ENCODE peak calls at places on chromosomes 2 and 18, in four cellular contexts. One of them, this sample, is unnamed.

GRCh38 chr2:42979416-42979869 is 187.1 kb upstream of the HAAO start:
- DNase-seq in transverse colon: peak
- DNase-seq in IMR-90: no peak
- DNase-seq in suprapubic skin: no peak
- DNase-seq in this sample: no peak

GRCh38 chr2:178287652-178288344 is 93.5 kb downstream of the OSBPL6 start:
- DNase-seq in IMR-90: no peak
- DNase-seq in transverse colon: no peak
- DNase-seq in suprapubic skin: no peak
- DNase-seq in this sample: no peak

GRCh38 chr2:96402591-96402990 is 67.0 kb downstream of the NCAPH start:
- DNase-seq in suprapubic skin: no peak
- DNase-seq in transverse colon: no peak
- DNase-seq in IMR-90: no peak
- DNase-seq in this sample: no peak

GRCh38 chr2:163205696-163206267 is 367.2 kb upstream of the KCNH7 start:
- DNase-seq in transverse colon: no peak
- DNase-seq in suprapubic skin: no peak
- DNase-seq in IMR-90: no peak
- DNase-seq in this sample: no peak

GRCh38 chr2:97722227-97722626 is 8.9 kb downstream of the ZAP70 start:
- DNase-seq in transverse colon: no peak
- DNase-seq in suprapubic skin: no peak
- DNase-seq in IMR-90: no peak
- DNase-seq in this sample: no peak

GRCh38 chr18:52288403-52289004 is 51.5 kb upstream of the DCC start:
- DNase-seq in IMR-90: no peak
- DNase-seq in suprapubic skin: no peak
- DNase-seq in transverse colon: peak
- DNase-seq in this sample: peak

GRCh38 chr18:11020867-11021414 is 128.4 kb downstream of the PIEZO2 start:
- DNase-seq in suprapubic skin: no peak
- DNase-seq in transverse colon: no peak
- DNase-seq in IMR-90: peak
- DNase-seq in this sample: no peak

GRCh38 chr2:37671013-37671815 is at the start of gene CDC42EP3:
- DNase-seq in IMR-90: no peak
- DNase-seq in suprapubic skin: peak
- DNase-seq in transverse colon: peak
- DNase-seq in this sample: peak

DNA sequence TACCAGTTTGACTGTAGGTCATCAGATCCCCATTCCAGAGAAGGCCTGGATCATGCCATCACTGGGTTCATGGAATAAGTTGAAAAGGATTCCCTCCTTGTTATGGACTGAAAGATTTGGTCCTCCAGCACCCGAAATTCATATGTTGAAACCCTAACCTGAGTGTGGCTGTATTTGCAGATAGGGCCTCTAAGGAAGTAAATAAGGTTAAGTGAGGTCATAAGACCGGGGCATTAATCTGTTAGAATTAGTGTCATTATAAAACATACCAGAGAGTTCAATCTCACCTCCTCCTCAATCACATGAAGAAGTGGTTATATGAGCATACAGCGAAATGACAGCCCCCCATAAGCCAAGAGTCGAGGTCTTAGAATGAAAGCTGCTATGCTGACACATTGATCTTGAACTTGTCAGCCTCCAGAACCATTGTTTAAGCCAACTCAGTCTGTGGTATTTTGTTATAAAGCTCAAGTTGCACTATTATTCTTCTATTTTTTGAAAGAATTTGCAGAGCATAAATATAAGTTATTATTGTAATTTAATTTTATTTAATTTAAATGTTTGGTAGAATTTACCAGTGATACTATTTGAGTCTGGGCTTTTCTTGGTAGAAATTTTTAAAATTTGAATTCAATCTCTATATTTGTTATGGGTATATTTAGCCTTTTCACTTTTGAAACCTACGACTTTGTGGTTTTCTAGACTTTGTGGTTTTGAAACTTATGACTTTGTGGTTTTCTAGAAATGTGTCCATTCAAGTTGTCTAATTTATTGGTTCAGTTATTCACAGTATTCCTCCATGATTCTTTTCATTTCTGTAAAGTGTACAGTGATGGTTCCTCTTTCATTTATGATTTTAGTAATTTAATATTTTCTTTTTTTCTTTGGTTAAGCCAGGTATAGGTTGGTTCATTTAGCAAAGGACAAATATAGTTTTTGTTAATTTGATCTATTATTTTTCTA is 1206.7 kb upstream of the CDH2 start:
- DNase-seq in transverse colon: no peak
- DNase-seq in suprapubic skin: no peak
- DNase-seq in IMR-90: peak
- DNase-seq in this sample: no peak
- H3K4me3 ChIP-seq in transverse colon: no peak
- H3K4me3 ChIP-seq in suprapubic skin: no peak
- H3K4me3 ChIP-seq in IMR-90: no peak
- H3K4me3 ChIP-seq in this sample: no peak

GRCh38 chr18:76805221-76805620 is 17.1 kb upstream of the ZNF236 start:
- DNase-seq in transverse colon: no peak
- DNase-seq in IMR-90: peak
- DNase-seq in suprapubic skin: no peak
- DNase-seq in this sample: peak
- TF ChIP-seq CTCF in transverse colon: no peak
- TF ChIP-seq CTCF in IMR-90: peak
- TF ChIP-seq CTCF in suprapubic skin: no peak
- TF ChIP-seq CTCF in this sample: peak

GRCh38 chr2:11410101-11410500 is 55.9 kb downstream of the E2F6 start:
- DNase-seq in suprapubic skin: no peak
- DNase-seq in IMR-90: no peak
- DNase-seq in transverse colon: no peak
- DNase-seq in this sample: no peak

GRCh38 chr2:11409184-11409959 is 56.6 kb downstream of the E2F6 start:
- DNase-seq in IMR-90: no peak
- DNase-seq in transverse colon: no peak
- DNase-seq in suprapubic skin: no peak
- DNase-seq in this sample: no peak

GRCh38 chr2:11411768-11412448 is 54.1 kb downstream of the E2F6 start:
- DNase-seq in suprapubic skin: no peak
- DNase-seq in transverse colon: peak
- DNase-seq in IMR-90: peak
- DNase-seq in this sample: peak

GRCh38 chr2:11412449-11412810 is 53.5 kb downstream of the E2F6 start:
- DNase-seq in transverse colon: no peak
- DNase-seq in IMR-90: no peak
- DNase-seq in suprapubic skin: no peak
- DNase-seq in this sample: no peak

DNA sequence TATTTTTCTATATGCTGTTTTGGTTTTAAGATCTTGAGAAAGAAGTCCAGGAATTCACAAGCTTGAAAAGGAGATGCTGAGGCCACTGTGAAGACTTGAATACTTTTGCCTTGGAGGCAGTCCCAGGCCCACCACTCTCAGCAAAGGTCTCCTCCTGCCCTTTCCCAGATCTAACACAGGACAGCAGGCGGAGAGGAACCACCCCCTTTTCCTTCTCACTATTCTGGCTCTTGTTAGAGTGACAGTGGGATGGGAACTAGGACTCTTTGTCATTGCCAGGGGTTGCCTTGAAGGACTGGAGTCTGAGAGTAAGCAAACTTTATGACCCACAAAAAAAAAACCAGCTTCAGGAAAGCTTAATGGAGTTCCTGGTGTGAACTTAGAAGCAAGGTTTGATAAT is 54.7 kb downstream of the E2F6 start:
- DNase-seq in suprapubic skin: no peak
- DNase-seq in IMR-90: no peak
- DNase-seq in transverse colon: no peak
- DNase-seq in this sample: no peak
- H3K4me3 ChIP-seq in suprapubic skin: no peak
- H3K4me3 ChIP-seq in IMR-90: no peak
- H3K4me3 ChIP-seq in transverse colon: peak
- H3K4me3 ChIP-seq in this sample: no peak

GRCh38 chr18:9474983-9475642 is at the start of gene RALBP1:
- DNase-seq in transverse colon: peak
- DNase-seq in IMR-90: peak
- DNase-seq in suprapubic skin: peak
- DNase-seq in this sample: peak
- TF ChIP-seq CTCF in transverse colon: no peak
- TF ChIP-seq CTCF in IMR-90: peak
- TF ChIP-seq CTCF in suprapubic skin: no peak
- TF ChIP-seq CTCF in this sample: no peak

DNA sequence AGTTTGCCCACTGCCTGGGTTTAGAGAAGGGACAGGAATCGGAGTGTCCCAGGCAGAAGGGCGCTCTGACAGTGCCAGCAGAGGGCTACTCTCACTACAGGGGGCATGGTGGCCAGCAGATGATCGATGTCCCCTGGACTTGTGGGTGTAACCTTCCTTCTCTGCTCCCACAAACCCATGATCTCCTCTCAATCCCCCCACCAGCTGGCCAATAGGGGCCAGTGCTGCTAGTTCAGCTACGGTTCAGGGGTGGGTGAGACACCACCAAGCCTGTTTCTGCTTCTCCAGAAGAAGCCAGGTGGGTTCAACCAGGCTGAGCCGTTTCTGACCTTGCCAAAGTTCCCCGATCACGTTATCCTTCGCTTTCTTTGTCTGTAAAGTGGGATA is 1.3 kb downstream of the NPPC start:
- DNase-seq in transverse colon: no peak
- DNase-seq in IMR-90: no peak
- DNase-seq in suprapubic skin: no peak
- DNase-seq in this sample: no peak
- H3K4me3 ChIP-seq in transverse colon: no peak
- H3K4me3 ChIP-seq in IMR-90: no peak
- H3K4me3 ChIP-seq in suprapubic skin: peak
- H3K4me3 ChIP-seq in this sample: no peak

GRCh38 chr2:227402321-227402720 is 14.6 kb upstream of the SCYGR1 start:
- DNase-seq in transverse colon: no peak
- DNase-seq in IMR-90: no peak
- DNase-seq in suprapubic skin: no peak
- DNase-seq in this sample: no peak

GRCh38 chr2:227406177-227407031 is 18.7 kb upstream of the SCYGR1 start:
- DNase-seq in suprapubic skin: no peak
- DNase-seq in transverse colon: peak
- DNase-seq in IMR-90: peak
- DNase-seq in this sample: peak

GRCh38 chr2:227402959-227403358 is 15.2 kb upstream of the SCYGR1 start:
- DNase-seq in IMR-90: no peak
- DNase-seq in transverse colon: no peak
- DNase-seq in suprapubic skin: no peak
- DNase-seq in this sample: peak

GRCh38 chr2:227407601-227408089 is 19.9 kb upstream of the SCYGR1 start:
- DNase-seq in suprapubic skin: peak
- DNase-seq in IMR-90: no peak
- DNase-seq in transverse colon: peak
- DNase-seq in this sample: peak

DNA sequence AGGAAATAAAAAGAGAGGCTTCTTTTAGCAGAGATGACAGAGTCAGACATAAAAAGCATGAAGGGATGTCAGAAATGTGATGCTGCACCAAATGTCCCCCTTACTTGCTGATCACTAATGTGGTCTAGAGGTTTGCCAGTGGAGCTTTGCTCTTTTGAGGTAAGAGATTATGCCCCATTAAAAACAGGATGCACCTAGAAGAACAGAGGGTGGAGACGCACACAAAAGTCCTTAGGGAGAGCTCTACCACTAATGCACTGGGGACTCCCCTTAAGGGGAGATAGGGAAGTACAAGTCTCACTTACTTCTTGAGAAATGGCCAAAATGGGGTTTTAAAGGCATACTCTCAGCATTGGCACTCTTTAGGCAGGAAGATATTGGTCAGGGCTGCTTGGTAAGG is 16.8 kb upstream of the SCYGR1 start:
- DNase-seq in suprapubic skin: no peak
- DNase-seq in transverse colon: no peak
- DNase-seq in IMR-90: no peak
- DNase-seq in this sample: no peak
- TF ChIP-seq CTCF in suprapubic skin: no peak
- TF ChIP-seq CTCF in transverse colon: no peak
- TF ChIP-seq CTCF in IMR-90: no peak
- TF ChIP-seq CTCF in this sample: no peak

DNA sequence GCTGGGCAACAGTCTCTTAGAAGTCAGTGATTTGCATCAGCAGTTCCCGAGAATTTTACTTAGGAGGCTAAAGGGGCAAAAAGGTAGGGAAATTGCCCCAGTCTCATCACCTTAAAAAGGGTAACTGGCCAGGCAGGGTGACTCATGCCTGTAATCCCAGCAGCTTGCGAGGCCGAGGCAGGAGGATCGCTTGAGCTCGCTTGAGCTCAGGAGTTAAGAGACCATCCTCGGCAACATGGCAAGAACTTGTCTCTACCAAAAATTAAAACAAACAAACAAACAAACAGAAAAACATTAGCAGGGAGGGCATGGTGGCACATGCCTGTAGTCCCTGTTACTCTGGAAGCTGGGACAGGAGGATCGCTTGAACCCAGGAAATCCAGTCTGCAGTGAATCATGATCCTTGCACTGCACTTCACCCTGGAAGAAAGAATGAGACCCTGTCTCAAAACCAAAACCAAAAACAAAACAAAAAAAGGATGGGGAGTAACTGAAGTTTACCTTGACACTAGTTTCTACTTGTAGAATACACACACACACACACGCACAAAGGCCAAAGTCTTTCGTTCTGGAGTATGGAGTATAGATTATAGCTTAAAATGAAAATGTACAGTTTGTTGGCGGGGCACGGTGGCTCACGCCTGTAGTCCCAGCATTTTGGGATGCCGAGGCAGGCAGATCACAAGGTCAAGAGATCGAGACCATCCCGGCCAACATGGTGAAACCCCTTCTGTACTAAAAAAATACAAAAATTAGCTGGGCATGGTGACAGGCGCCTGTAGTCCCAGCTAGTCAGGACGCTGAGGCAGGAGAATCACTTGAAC is 2.7 kb upstream of the GEMIN6 start:
- DNase-seq in transverse colon: no peak
- DNase-seq in IMR-90: no peak
- DNase-seq in suprapubic skin: no peak
- DNase-seq in this sample: no peak
- H3K4me3 ChIP-seq in transverse colon: no peak
- H3K4me3 ChIP-seq in IMR-90: no peak
- H3K4me3 ChIP-seq in suprapubic skin: no peak
- H3K4me3 ChIP-seq in this sample: no peak

DNA sequence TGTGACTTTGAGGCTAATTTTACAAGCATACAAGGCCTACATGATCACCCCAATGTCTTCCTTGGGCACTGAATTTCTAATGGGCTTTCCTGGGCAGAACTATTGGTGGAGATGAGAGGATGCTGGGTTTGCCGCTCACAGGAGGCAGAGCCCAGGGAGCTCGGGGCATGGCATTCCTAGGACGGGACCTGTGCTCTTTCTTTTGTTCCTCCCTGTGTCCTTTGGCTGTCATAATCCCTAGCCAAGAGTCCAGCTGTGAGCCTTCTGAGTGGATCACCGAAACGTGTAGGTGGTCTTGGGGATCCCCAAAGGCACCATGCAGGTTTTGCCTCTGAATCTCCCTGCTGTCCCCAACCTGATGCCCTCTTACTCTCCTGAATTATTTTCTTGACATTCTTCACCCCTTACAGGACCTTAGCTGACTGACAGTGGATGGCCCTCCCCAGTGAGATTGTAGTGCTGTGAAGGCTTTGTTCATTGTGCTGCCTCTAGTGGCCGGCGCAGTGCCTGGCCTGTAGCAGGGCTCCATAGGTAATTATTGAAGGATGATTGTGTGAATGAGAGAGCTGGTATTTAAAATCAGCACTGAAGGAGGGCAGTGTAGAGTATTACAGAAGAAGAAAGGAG is 221.9 kb downstream of the ZNF407 start:
- DNase-seq in IMR-90: no peak
- DNase-seq in transverse colon: no peak
- DNase-seq in suprapubic skin: no peak
- DNase-seq in this sample: peak
- TF ChIP-seq CTCF in IMR-90: peak
- TF ChIP-seq CTCF in transverse colon: peak
- TF ChIP-seq CTCF in suprapubic skin: no peak
- TF ChIP-seq CTCF in this sample: peak

This sample was measured in epithelial cell of esophagus.